ENCODE peak calls at places on chromosome 12, in five cellular contexts. R, S, L, Y and W are unnamed samples.

GRCh38 chr12:62581288-62582064 is 114.8 kb downstream of the MON2 start:
- DNase-seq in L (no peak), Y (peak; percentile 23), S (no peak), R (peak; percentile 77), W (no peak)

GRCh38 chr12:20740972-20741371 is 45.8 kb downstream of the SLCO1C1 start:
- DNase-seq in L (no peak), R (no peak), S (no peak), Y (no peak), W (no peak)

GRCh38 chr12:105025890-105026289 is 39.8 kb downstream of the NOPCHAP1 start:
- DNase-seq in Y (no peak), R (peak; percentile 62), L (peak; percentile 75), S (no peak), W (peak; percentile 70)

GRCh38 chr12:69580074-69580473 is 5.2 kb upstream of the CCT2 start:
- DNase-seq in S (no peak), L (no peak), Y (no peak), R (no peak), W (no peak)

GRCh38 chr12:22625671-22626251 is 790 bp downstream of the ETNK1 start:
- DNase-seq in S (peak; percentile 40), Y (no peak), L (peak; percentile 53), R (peak; percentile 52), W (no peak)

GRCh38 chr12:103688659-103689058 is 101.6 kb downstream of the STAB2 start:
- DNase-seq in Y (no peak), R (no peak), L (no peak), S (no peak), W (no peak)

GRCh38 chr12:120500577-120500976 is 4.7 kb downstream of the DYNLL1 start:
- DNase-seq in R (peak; percentile 14), S (no peak), Y (no peak), L (no peak), W (no peak)

GRCh38 chr12:131950182-131950913 is 606 bp downstream of the EP400 start:
- DNase-seq in L (no peak), S (peak; percentile 14), R (no peak), Y (no peak), W (peak; percentile 56)

GRCh38 chr12:30286345-30286926 is 409.2 kb downstream of the IPO8 start:
- DNase-seq in R (peak; percentile 74), S (no peak), L (no peak), Y (no peak), W (no peak)

GRCh38 chr12:121773011-121773777 is 20.3 kb downstream of the RHOF start:
- DNase-seq in R (peak; percentile 71), Y (no peak), L (peak; percentile 37), S (peak; percentile 59), W (no peak)

GRCh38 chr12:52211716-52212585 is 20.1 kb upstream of the KRT80 start:
- DNase-seq in Y (no peak), R (no peak), L (no peak), S (no peak), W (no peak)

GRCh38 chr12:1630081-1630826 is 1.2 kb downstream of the WNT5B start:
- DNase-seq in S (peak; percentile 15), Y (no peak), R (peak; percentile 39), L (no peak), W (no peak)

DNA sequence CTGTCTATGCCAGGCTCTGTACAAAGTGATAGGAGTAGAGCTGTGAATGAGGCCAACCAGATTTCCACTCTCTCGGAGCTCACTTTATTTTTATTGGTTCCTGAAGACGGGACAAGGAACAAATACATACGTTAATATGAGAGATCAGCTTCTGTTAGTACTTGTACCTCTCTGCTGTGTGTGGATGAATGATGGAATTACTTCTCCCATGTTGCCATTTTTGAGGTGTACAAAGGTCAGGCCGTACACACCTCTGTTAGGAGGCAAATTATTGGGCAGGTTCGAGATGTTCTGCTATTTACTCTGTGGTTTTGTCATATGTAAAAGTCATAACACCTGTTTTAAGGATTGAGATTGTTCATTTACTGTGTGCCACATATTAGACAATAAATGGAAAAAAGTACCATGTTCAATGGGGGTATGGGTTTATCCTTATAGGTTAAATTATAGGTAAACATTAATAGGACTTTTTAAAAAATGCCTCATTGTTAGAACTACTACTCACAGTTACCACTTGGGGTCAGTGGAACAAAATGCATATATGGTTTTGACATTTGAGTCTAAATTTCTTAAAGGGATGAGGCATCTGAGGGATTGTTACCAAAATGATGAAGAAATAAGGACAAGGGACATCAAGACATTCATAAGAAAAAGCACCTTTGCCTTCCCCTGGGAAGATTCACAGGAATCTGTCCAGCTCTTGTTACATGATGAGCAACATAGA is 26.9 kb downstream of the WBP11 start:
- DNase-seq in L (no peak), Y (no peak), R (peak; percentile 60), S (no peak), W (no peak)
- TF ChIP-seq CTCF in L (no peak), Y (peak; percentile 10), R (peak; percentile 44), S (peak; percentile 49), W (no peak)

GRCh38 chr12:48031135-48031960 is 27.1 kb upstream of the COL2A1 start:
- DNase-seq in S (no peak), Y (no peak), R (no peak), L (no peak), W (no peak)
- TF ChIP-seq CTCF in S (no peak), Y (no peak), R (no peak), L (no peak), W (no peak)

GRCh38 chr12:81615031-81615430 is 144.1 kb downstream of the PPFIA2 start:
- DNase-seq in S (no peak), Y (no peak), L (no peak), R (no peak), W (no peak)

DNA sequence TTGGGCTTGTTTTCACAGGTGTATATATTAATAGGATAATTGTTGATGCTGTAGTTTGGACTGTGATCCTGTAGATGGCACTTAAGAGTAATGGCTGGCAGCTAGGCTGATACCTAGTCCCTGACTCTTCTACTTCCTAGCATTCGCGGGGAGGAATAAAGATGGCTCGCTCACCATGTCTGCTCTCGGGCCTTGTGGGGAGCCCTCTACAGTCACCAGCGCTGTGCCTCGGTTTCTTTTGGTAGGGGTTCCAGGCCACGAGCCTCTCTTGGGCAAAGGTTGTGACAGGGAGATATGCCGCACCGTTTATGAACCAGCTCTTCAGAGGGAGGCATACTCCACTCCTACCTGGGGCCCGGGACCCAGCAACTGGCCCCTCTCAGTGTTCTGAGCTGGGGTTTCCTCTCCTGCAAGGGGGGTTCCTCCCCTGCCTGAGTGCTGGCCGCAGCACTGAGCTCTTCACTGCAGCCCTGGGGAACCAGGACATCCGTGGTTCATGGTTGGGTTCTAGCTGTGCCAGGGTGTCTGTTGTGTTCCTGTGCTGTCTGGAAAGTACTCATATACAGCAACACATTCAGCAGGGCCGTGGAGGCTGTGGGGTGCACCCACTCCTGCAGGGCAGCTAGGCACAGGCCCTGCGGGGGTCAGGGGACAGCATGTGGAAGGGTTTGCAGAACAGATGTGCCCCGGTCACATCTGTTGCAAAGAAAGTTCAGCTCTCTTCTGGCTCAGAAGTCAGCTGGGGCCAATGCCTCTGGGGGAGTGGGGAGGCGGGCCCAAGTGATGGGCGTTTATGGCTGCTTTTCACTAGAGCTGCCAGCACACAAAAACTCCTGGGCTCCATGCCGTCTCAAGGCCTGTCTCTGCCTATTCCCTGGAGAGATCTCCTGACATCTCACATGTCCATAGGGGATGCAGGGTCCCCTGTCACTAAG is 147.9 kb downstream of the PPFIA2 start:
- DNase-seq in R (peak; percentile 9), Y (no peak), L (no peak), S (no peak), W (no peak)
- TF ChIP-seq CTCF in R (peak; percentile 33), Y (peak; percentile 43), L (no peak), S (peak; percentile 47), W (peak; percentile 39)

GRCh38 chr12:89461190-89461589 is 63.4 kb downstream of the GALNT4 start:
- DNase-seq in Y (no peak), R (peak; percentile 77), S (no peak), L (no peak), W (no peak)

GRCh38 chr12:89456565-89456964 is 68.0 kb downstream of the GALNT4 start:
- DNase-seq in S (no peak), Y (no peak), R (no peak), L (no peak), W (no peak)

GRCh38 chr12:89464974-89465592 is 59.5 kb downstream of the GALNT4 start:
- DNase-seq in L (no peak), R (no peak), S (no peak), Y (no peak), W (no peak)

DNA sequence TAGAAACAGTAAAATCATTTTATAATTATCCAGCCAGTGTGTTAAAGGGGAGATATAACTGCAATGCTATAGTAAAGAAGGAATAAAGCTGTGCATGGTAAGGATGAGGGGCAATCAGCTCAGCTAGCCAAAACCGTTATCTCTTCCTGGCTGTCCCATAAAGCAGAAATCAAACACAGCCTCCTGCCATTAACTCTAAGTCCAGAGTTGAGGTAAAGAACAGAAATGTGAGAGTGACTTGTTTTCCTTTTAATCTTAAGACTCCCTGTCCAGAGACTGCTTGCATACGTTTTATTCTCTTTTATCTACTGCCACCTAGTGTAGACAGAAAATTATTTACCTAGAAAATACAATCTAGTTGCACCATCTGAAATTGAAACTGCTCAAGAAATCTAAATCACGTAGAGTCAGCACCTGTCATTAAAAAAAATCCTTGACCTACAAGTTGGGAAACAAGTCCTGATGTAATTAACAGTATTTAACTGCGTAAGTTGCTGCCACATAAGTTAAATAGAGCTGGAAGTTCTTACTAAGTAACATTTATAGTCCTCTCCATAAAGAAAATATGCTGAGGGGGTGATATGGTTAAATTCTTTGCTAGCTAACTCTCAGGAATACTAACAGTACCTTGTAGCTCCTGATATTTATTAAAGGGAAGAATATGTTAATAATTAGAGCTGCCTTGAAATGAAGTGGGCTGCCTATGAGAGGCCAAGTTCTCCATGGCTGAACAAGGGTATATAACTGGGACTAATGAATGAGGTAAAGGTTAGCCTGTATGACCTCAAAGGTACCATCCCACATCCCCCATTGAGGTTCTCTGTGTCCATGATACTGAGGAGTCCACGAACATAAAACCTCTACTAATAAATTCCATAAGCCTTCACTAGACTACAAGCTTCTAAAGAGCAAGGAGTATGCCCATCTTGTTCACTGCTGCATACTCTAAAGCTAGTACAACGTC is 62.7 kb downstream of the GALNT4 start:
- DNase-seq in R (peak; percentile 89), Y (peak; percentile 49), L (no peak), S (no peak), W (no peak)
- TF ChIP-seq CTCF in R (peak; percentile 31), Y (peak; percentile 33), L (peak; percentile 35), S (peak; percentile 84), W (peak; percentile 77)

GRCh38 chr12:2693204-2693860 is 101.4 kb upstream of the FKBP4 start:
- DNase-seq in L (no peak), R (no peak), Y (no peak), S (no peak), W (peak; percentile 50)
- TF ChIP-seq CTCF in L (no peak), R (no peak), Y (no peak), S (peak; percentile 30), W (no peak)

GRCh38 chr12:102169922-102170698 is 27.5 kb downstream of the PMCH start:
- DNase-seq in S (no peak), L (peak; percentile 15), Y (no peak), R (peak; percentile 58), W (no peak)
- TF ChIP-seq CTCF in S (peak; percentile 81), L (peak; percentile 23), Y (peak; percentile 62), R (peak; percentile 73), W (peak; percentile 47)

DNA sequence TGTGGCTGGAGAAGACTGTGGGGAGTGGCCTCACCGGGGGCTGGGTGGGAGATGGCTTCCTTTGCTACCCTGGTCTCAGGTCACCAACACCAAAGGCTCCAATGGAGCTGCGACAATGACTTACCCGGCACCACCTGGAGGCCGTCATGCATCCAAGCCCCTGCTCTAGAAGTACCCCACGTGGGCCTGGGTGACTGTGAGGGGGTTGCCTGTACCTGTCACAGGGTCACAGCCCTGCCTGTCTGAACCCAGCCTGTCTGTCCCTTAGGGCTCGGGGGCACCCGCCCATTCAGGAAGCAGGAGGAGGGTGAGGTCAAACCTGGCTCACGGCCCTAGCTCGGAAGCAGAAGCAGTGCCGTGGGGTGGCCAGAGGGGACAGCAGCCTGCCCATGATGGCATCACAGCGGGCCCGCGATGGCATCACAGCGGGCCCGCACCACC is 18.9 kb downstream of the ABCB9 start:
- DNase-seq in Y (no peak), L (no peak), R (peak; percentile 7), S (no peak), W (peak; percentile 69)
- TF ChIP-seq CTCF in Y (no peak), L (no peak), R (no peak), S (no peak), W (peak; percentile 28)